ENCODE peak calls at places on chromosomes 5 and 9, in six cellular contexts. C, E, O, J, L and Z are unnamed samples. For H3K9me3, the result is how much of the 10 kb centered on the place peaks cover.

GRCh38 chr5:61673007-61673735 is 341.1 kb downstream of the ZSWIM6 start:
- DNase-seq in C (no peak), E (no peak), O (no peak), J (no peak), L (no peak), Z (no peak)

GRCh38 chr9:9751996-9752395 is 860.8 kb downstream of the PTPRD start:
- DNase-seq in C (no peak), E (no peak), O (no peak), J (no peak), L (no peak), Z (no peak)

GRCh38 chr9:13173553-13173952 is 105.9 kb downstream of the MPDZ start:
- DNase-seq in C (no peak), E (no peak), O (no peak), J (no peak), L (no peak), Z (no peak)

GRCh38 chr9:107653263-107653821 is 163.8 kb upstream of the KLF4 start:
- DNase-seq in C (no peak), E (no peak), O (no peak), J (no peak), L (no peak), Z (no peak)

GRCh38 chr5:22521521-22521920 is 331.6 kb downstream of the CDH12 start:
- DNase-seq in C (no peak), E (no peak), O (no peak), J (no peak), L (no peak), Z (no peak)

GRCh38 chr5:1112596-1113331 is 901 bp upstream of the SLC12A7 start:
- DNase-seq in C (no peak), E (no peak), O (peak), J (no peak), L (no peak), Z (no peak)

GRCh38 chr5:123705741-123706140 is 193.8 kb downstream of the CSNK1G3 start:
- DNase-seq in C (no peak), E (no peak), O (no peak), J (no peak), L (no peak), Z (no peak)

GRCh38 chr9:137221477-137222111 is 446 bp downstream of the RNF208 start:
- DNase-seq in C (peak), E (no peak), O (no peak), J (no peak), L (no peak), Z (no peak)

GRCh38 chr9:136551401-136552116 is 5.7 kb upstream of the NOTCH1 start:
- DNase-seq in C (peak), E (no peak), O (peak), J (peak), L (no peak), Z (no peak)

GRCh38 chr5:568061-568781 is 43.9 kb upstream of the CEP72 start:
- DNase-seq in C (no peak), E (no peak), O (no peak), J (peak), L (no peak), Z (no peak)

GRCh38 chr5:33311893-33312292 is 128.9 kb upstream of the TARS1 start:
- DNase-seq in C (no peak), E (no peak), O (no peak), J (no peak), L (no peak), Z (no peak)

GRCh38 chr9:124054671-124055212 is 43.2 kb downstream of the LHX2 start:
- DNase-seq in C (no peak), E (no peak), O (no peak), J (no peak), L (no peak), Z (no peak)

GRCh38 chr5:133404724-133405123 is 207.6 kb downstream of the FSTL4 start:
- DNase-seq in C (peak), E (no peak), O (no peak), J (no peak), L (no peak), Z (peak)

GRCh38 chr5:150172147-150172546 is 5.6 kb downstream of the CDX1 start:
- DNase-seq in C (no peak), E (no peak), O (no peak), J (no peak), L (no peak), Z (no peak)

GRCh38 chr5:40432836-40433235 is 246.9 kb upstream of the PTGER4 start:
- DNase-seq in C (no peak), E (no peak), O (no peak), J (no peak), L (no peak), Z (no peak)

GRCh38 chr9:70412678-70413426 is 1.6 kb downstream of the KLF9 start:
- DNase-seq in C (peak), E (peak), O (no peak), J (peak), L (peak), Z (peak)

GRCh38 chr5:150320048-150320555 is 17.4 kb upstream of the ARSI start:
- DNase-seq in C (no peak), E (no peak), O (no peak), J (peak), L (peak), Z (no peak)

GRCh38 chr9:94526951-94527350 is 27.9 kb upstream of the PCAT7 start:
- DNase-seq in C (no peak), E (no peak), O (peak), J (no peak), L (no peak), Z (no peak)

GRCh38 chr9:84932915-84933527 is 263.5 kb downstream of the NTRK2 start:
- DNase-seq in C (peak), E (no peak), O (no peak), J (no peak), L (no peak), Z (no peak)

GRCh38 chr5:125199968-125200841 is 453.8 kb upstream of the ZNF608 start:
- DNase-seq in C (peak), E (no peak), O (peak), J (peak), L (no peak), Z (no peak)

GRCh38 chr5:3862906-3863305 is 267.3 kb downstream of the IRX1 start:
- DNase-seq in C (no peak), E (no peak), O (no peak), J (no peak), L (no peak), Z (no peak)
- H3K9me3 ChIP-seq in C (under half), E (under half), O (under half), J (under half), L (under half), Z (under half)

GRCh38 chr9:976805-977360 is 428 bp downstream of the DMRT3 start:
- DNase-seq in C (peak), E (no peak), O (no peak), J (no peak), L (no peak), Z (no peak)

GRCh38 chr9:977361-978116 is 1.1 kb downstream of the DMRT3 start:
- DNase-seq in C (no peak), E (no peak), O (no peak), J (no peak), L (no peak), Z (no peak)

GRCh38 chr9:974993-975739 is 1.3 kb upstream of the DMRT3 start:
- DNase-seq in C (peak), E (no peak), O (no peak), J (no peak), L (no peak), Z (no peak)

GRCh38 chr9:975740-976257 is 656 bp upstream of the DMRT3 start:
- DNase-seq in C (no peak), E (no peak), O (no peak), J (no peak), L (no peak), Z (no peak)

GRCh38 chr9:976258-976804 is at the start of gene DMRT3:
- DNase-seq in C (peak), E (no peak), O (no peak), J (no peak), L (no peak), Z (no peak)
- TF ChIP-seq CTCF in C (peak), E (no peak), O (no peak), J (no peak), L (no peak), Z (no peak)

DNA sequence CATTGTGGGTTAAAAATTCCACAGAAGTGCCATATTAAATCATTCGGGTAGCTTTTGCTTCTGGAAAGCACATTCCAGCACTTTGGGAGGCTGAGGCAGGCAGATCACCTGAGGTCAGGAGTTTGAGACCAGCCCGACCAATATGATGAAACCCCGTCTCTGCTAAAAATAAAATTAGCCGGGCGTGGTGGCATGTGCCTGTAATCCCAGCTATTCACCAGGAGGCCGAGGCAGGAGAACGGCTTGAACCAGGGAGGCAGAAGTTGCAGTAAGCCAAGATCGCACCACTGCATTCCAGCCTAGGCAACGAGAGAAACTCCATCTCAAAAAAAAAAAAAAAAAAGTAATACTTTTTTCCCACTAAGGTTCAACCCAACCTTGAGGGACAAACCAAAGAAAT is 189.8 kb downstream of the TSSK1B start:
- DNase-seq in C (no peak), E (no peak), O (no peak), J (no peak), L (no peak), Z (no peak)
- H3K27ac ChIP-seq in C (no peak), E (no peak), O (no peak), J (no peak), L (peak), Z (no peak)

GRCh38 chr5:141363952-141364660 is at the start of gene PCDHGA5:
- DNase-seq in C (no peak), E (no peak), O (no peak), J (no peak), L (no peak), Z (no peak)

GRCh38 chr5:141371572-141372475 is 1.8 kb downstream of the PCDHGB3 start:
- DNase-seq in C (no peak), E (no peak), O (no peak), J (no peak), L (no peak), Z (no peak)

GRCh38 chr5:141362719-141363118 is 1.2 kb upstream of the PCDHGA5 start:
- DNase-seq in C (no peak), E (no peak), O (peak), J (no peak), L (no peak), Z (no peak)

GRCh38 chr5:141369994-141370848 is at the start of gene PCDHGB3:
- DNase-seq in C (peak), E (peak), O (peak), J (no peak), L (no peak), Z (no peak)

DNA sequence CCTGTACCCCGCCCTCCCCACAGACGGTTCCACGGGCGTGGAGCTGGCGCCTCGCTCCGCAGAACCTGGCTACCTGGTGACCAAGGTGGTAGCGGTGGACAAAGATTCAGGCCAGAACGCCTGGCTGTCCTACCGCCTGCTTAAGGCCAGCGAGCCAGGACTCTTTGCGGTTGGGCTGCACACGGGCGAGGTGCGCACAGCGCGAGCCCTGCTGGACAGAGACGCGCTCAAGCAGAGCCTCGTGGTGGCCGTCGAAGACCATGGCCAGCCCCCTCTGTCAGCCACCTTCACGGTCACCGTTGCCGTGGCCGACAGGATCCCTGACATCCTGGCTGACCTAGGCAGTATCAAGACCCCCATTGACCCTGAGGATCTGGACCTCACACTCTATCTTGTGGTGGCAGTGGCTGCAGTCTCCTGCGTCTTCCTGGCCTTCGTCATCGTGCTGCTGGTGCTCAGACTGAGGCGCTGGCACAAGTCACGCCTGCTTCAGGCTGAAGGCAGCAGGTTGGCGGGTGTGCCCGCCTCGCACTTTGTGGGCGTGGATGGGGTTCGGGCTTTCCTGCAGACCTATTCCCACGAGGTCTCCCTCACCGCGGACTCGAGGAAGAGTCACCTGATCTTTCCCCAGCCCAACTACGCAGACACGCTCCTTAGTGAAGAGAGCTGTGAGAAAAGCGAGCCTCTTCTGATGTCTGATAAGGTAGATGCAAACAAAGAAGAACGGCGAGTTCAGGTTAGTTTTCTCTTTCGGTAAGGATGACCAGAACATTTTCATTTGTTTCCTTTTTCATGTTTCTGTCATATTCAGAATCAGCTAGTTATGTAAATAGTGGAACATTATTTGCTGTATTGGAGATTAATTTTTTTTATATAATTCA is 2.3 kb downstream of the PCDHGA5 start:
- DNase-seq in C (no peak), E (no peak), O (no peak), J (no peak), L (no peak), Z (no peak)
- H3K9me3 ChIP-seq in C (under half), E (under half), O (under half), J (under half), L (under half), Z (under half)

DNA sequence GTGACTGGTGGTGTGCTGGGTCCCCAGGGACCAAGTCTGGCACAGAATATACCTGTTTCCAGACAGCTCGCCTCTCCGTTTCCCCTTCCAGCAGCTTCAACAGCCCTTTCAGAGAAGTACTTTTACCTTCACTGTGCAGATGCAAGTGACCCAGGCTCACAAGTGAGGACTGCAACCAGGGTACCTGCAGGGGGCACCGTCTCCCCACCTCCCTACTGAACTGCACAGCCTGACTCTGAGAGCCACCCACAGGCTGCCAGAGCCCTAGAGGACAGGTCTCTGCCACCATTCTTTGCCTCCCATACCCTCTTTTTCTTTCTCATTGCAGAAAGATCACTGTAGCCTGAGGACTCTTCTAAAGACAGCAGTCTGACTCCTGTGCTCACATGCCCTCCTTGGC is 15.4 kb downstream of the IL9 start:
- DNase-seq in C (peak), E (no peak), O (peak), J (no peak), L (no peak), Z (no peak)
- TF ChIP-seq CTCF in C (peak), E (no peak), O (peak), J (no peak), L (no peak), Z (no peak)

DNA sequence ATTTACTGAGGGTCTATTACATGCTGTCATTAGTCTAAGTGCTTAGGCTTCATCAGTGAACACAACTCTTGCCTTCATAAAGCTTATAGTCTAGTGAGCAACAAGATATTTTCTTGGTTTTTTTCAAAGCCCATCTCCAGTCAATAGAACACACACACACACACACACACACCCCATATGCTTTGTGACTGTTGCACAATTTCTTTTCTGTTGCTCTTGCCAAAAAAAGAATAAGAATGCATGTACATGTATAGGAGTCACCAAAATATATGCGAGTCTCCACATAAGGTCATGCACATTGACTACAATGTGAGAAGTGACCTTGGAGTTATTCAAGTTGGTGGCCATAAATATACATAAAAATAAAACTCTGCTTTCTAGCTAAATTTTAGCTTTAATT is 351.5 kb upstream of the TLE4 start:
- DNase-seq in C (no peak), E (no peak), O (no peak), J (no peak), L (no peak), Z (no peak)
- H3K27ac ChIP-seq in C (no peak), E (no peak), O (no peak), J (no peak), L (no peak), Z (no peak)

GRCh38 chr5:178331491-178331981 is 98.9 kb upstream of the PHYKPL start:
- DNase-seq in C (no peak), E (no peak), O (no peak), J (peak), L (peak), Z (no peak)

GRCh38 chr5:178334856-178335255 is 102.3 kb upstream of the PHYKPL start:
- DNase-seq in C (no peak), E (no peak), O (no peak), J (peak), L (no peak), Z (no peak)

GRCh38 chr5:178335287-178336030 is 102.9 kb upstream of the PHYKPL start:
- DNase-seq in C (no peak), E (no peak), O (no peak), J (peak), L (no peak), Z (no peak)

GRCh38 chr5:178332096-178332780 is 99.6 kb upstream of the PHYKPL start:
- DNase-seq in C (no peak), E (no peak), O (no peak), J (peak), L (peak), Z (no peak)

DNA sequence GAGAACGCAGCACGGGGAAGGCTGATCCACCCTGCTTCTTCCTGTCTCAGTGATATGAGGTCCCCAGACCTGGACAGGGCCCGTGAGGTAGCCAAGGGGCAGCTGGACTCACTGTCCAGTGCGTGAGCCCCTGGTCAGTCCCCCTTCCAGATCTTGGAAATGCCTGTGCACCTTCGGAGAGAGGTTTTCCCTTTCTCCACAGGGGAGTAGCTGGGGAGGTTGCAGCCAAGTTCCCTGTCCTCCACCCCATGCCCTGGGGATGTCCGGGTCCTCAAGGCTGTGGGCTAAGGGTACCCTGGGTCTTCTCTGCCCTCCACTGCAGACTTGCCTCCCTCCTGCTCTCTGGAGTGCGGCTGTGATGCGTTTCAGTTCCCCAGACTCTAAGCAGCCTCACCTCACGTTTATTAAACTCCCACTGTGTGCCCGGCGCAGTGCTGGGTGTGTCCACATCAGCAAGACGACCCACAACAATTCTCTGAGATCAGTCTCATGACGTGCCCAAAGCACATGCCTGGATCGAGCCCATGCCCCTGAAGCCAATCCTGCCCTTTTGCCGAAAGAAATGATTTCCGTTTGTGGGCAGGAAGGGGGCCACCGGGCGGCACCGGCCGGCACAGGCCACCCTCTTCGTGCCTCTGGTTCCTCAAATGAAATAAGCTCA is 101.3 kb upstream of the PHYKPL start:
- DNase-seq in C (no peak), E (no peak), O (no peak), J (peak), L (no peak), Z (no peak)
- H3K9me3 ChIP-seq in C (under half), E (under half), O (under half), J (under half), L (under half), Z (under half)

GRCh38 chr5:75617746-75618352 is 6.6 kb downstream of the ANKDD1B start:
- DNase-seq in C (no peak), E (no peak), O (no peak), J (no peak), L (no peak), Z (no peak)
- TF ChIP-seq CTCF in C (no peak), E (no peak), O (no peak), J (no peak), L (no peak), Z (no peak)